ENCODE peak calls at places on chromosomes 11 and 22, in seven cellular contexts. M is endothelial cell of umbilical vein, V is breast epithelium, J is tibial nerve, B is heart left ventricle, E is spleen, D is upper lobe of left lung. Q is an unnamed sample.

GRCh38 chr11:92735039-92735438 is 234.4 kb upstream of the MTNR1B start:
- DNase-seq in M (no peak), V (no peak), J (no peak), B (no peak), E (no peak), D (no peak), Q (no peak)

GRCh38 chr11:131025020-131025419 is 108.7 kb upstream of the SNX19 start:
- DNase-seq in M (no peak), V (no peak), J (no peak), B (no peak), E (no peak), D (no peak), Q (no peak)

GRCh38 chr11:18650859-18651557 is 16.9 kb upstream of the SPTY2D1 start:
- DNase-seq in M (peak), V (no peak), J (no peak), B (no peak), E (no peak), D (peak), Q (peak)

GRCh38 chr11:16225623-16226022 is 130.7 kb downstream of the SOX6 start:
- DNase-seq in M (no peak), V (no peak), J (no peak), B (no peak), E (no peak), D (no peak), Q (no peak)

GRCh38 chr11:23564370-23564769 is 704.1 kb upstream of the CCDC179 start:
- DNase-seq in M (no peak), V (no peak), J (no peak), B (no peak), E (no peak), D (no peak), Q (no peak)

GRCh38 chr11:12657336-12657735 is 16.9 kb upstream of the TEAD1 start:
- DNase-seq in M (no peak), V (no peak), J (no peak), B (no peak), E (no peak), D (no peak), Q (no peak)

GRCh38 chr11:10388096-10388495 is 67.0 kb upstream of the AMPD3 start:
- DNase-seq in M (no peak), V (no peak), J (no peak), B (no peak), E (no peak), D (no peak), Q (no peak)

GRCh38 chr11:2587132-2587930 is 112.5 kb downstream of the KCNQ1OT1 start:
- DNase-seq in M (no peak), V (peak), J (no peak), B (peak), E (peak), D (peak), Q (no peak)

GRCh38 chr11:111282663-111283062 is 15.7 kb upstream of the POU2AF3 start:
- DNase-seq in M (no peak), V (no peak), J (no peak), B (no peak), E (no peak), D (no peak), Q (no peak)

GRCh38 chr22:33923033-33923432 is 2.8 kb upstream of the LARGE1 start:
- DNase-seq in M (no peak), V (no peak), J (no peak), B (no peak), E (no peak), D (no peak), Q (no peak)

GRCh38 chr22:37571258-37571991 is 8.5 kb downstream of the LGALS2 start:
- DNase-seq in M (no peak), V (no peak), J (no peak), B (no peak), E (no peak), D (no peak), Q (peak)

GRCh38 chr11:124754309-124754708 is 2.3 kb upstream of the VSIG2 start:
- DNase-seq in M (peak), V (no peak), J (no peak), B (no peak), E (no peak), D (no peak), Q (no peak)

GRCh38 chr11:33767624-33768023 is 6.7 kb downstream of the FBXO3 start:
- DNase-seq in M (no peak), V (no peak), J (no peak), B (no peak), E (no peak), D (no peak), Q (no peak)

GRCh38 chr11:111749646-111750045 is 16.5 kb downstream of the PPP2R1B start:
- DNase-seq in M (no peak), V (no peak), J (no peak), B (no peak), E (no peak), D (no peak), Q (no peak)

GRCh38 chr22:20131593-20131855 is at the start of gene ZDHHC8:
- DNase-seq in M (no peak), V (no peak), J (no peak), B (no peak), E (peak), D (peak), Q (no peak)

GRCh38 chr11:31141804-31142203 is 227.7 kb downstream of the DCDC1 start:
- DNase-seq in M (no peak), V (no peak), J (no peak), B (no peak), E (no peak), D (no peak), Q (no peak)

GRCh38 chr11:69828971-69829344 is 9.7 kb upstream of the FGF3 start:
- DNase-seq in M (no peak), V (no peak), J (no peak), B (no peak), E (peak), D (no peak), Q (no peak)

GRCh38 chr11:70174846-70175764 is 28.0 kb upstream of the FADD start:
- DNase-seq in M (peak), V (peak), J (no peak), B (no peak), E (no peak), D (no peak), Q (no peak)

GRCh38 chr11:85974126-85974525 is 94.8 kb downstream of the PICALM start:
- DNase-seq in M (no peak), V (no peak), J (no peak), B (no peak), E (no peak), D (no peak), Q (peak)

GRCh38 chr22:24391836-24392217 is 35.6 kb upstream of the ADORA2A start:
- DNase-seq in M (peak), V (no peak), J (no peak), B (no peak), E (no peak), D (no peak), Q (no peak)

GRCh38 chr22:25039754-25040153 is 87.2 kb downstream of the KIAA1671 start:
- DNase-seq in M (no peak), V (no peak), J (no peak), B (no peak), E (no peak), D (no peak), Q (no peak)

GRCh38 chr11:12175694-12176241 is 65.4 kb downstream of the MICAL2 start:
- DNase-seq in M (peak), V (no peak), J (no peak), B (no peak), E (no peak), D (no peak), Q (no peak)

DNA sequence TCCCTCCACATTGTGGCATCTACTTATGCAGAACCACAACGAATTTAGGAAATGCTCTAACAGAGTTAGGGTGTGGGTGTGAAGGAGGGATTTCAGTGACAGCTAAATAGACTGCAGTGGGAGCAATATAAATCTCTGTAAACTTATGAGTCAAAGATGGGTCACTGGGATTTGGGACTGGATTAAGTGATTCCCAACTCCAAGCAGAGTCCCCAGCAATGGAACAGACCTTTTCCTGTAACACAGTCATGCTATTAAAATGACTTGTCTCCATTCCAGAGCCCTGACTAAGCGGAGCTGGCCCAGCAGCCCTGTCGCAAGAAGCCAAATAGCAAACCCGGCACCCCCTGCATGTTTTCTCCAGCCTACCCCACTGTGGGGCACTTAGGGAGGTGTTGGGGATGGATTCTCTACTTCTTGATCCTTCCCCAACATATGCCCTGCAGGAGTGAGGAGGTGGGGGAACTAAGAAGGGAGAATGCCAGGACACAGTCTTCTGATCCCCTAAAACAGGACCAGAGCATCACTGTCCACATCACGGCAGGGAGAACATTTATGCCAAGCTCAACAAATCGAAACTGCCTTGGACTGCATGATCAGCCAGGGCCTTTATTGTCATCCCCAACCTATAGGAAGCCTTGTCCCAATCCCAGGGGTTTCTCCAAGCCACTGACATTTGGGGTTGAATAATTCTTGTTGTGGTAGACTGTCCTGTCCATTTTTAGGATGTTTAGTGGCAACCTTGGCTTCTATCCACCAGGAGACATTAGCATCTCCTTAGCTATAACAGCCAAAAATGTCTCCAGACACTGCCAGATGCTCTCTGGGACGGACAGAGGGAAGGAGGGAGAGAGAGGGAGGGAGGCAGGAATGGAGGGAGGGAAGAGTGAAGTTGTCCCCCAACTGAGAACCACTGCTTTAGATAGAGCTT is 36.9 kb downstream of the RPL27A start:
- DNase-seq in M (peak), V (peak), J (no peak), B (no peak), E (no peak), D (peak), Q (peak)
- H3K27ac ChIP-seq in M (peak), V (peak), J (peak), B (peak), E (peak), D (peak), Q (peak)

DNA sequence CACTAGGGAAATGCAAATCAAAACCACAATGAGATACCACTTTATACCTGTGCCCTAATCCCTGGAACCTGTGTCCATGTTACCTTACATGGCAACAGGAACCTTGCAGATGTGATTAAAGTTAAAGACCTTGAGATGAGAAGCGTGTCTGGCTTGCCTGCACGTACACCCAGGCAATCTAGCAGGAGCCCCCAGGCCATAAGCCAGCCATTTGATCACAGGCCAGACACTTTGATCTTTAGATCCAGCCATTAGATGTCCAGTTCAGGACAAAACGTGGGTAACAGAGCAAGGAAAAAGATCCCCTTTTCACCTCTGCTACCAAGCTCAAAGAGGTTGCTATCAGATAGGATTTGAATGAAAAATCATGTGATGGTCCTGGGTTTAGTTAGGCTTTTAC is 378.8 kb downstream of the BUD13 start:
- DNase-seq in M (no peak), V (no peak), J (no peak), B (no peak), E (no peak), D (no peak), Q (no peak)
- TF ChIP-seq POLR2A in M (no peak), V (no peak), J (no peak), B (no peak), E (no peak), D (no peak), Q (no peak)

GRCh38 chr11:925496-926301 is at the start of gene AP2A2:
- DNase-seq in M (peak), V (peak), J (peak), B (peak), E (peak), D (peak), Q (peak)

GRCh38 chr11:925158-925495 is 543 bp upstream of the AP2A2 start:
- DNase-seq in M (no peak), V (no peak), J (no peak), B (peak), E (no peak), D (no peak), Q (peak)

GRCh38 chr11:926341-926916 is 759 bp downstream of the AP2A2 start:
- DNase-seq in M (peak), V (no peak), J (no peak), B (peak), E (no peak), D (peak), Q (peak)

GRCh38 chr11:923691-924405 is 1.8 kb upstream of the AP2A2 start:
- DNase-seq in M (no peak), V (no peak), J (no peak), B (peak), E (no peak), D (no peak), Q (no peak)

DNA sequence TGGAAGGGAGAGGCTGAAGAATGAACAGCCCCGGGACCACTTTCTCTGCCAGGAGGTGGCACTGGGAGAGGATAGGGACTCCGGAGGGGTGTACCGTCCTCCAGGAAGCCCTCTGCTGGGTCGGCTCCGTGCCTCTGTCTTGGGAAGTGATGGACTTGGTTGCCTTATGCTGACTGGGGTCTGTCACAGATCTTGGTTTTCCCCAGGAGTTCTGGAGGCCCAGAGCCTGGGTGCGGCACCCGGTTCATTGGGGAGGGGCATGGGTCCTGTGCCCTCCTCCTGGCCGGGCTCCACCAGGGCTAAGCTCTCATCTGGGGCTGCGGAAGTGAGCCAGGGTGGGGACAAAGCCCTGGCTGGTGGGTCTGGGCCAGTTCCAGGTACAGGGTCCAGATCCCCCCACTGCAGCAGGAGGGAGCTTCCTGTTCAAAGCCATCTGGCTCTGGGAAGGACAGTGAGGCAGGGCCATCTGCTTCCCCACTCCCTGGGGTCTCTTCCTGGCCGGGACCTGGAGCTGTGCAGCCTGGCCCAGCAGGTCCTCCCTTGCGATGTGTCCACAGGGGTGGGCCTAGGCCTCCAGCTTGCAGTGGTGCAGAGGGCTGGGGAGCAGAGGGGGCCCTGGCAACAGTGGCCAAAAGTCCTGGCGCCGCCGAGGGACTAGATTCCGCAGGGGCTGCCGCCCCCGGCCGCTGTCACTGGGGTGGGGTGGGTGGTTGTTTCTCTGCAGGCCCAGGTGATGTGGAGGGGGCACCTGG is 1.1 kb upstream of the AP2A2 start:
- DNase-seq in M (no peak), V (no peak), J (no peak), B (peak), E (no peak), D (no peak), Q (no peak)
- H3K4me3 ChIP-seq in M (no peak), V (peak), J (no peak), B (peak), E (peak), D (peak), Q (no peak)

GRCh38 chr11:126186031-126186698 is 25.3 kb downstream of the RPUSD4 start:
- DNase-seq in M (no peak), V (no peak), J (no peak), B (peak), E (peak), D (no peak), Q (no peak)

GRCh38 chr11:126189109-126189929 is 22.1 kb downstream of the RPUSD4 start:
- DNase-seq in M (no peak), V (no peak), J (no peak), B (no peak), E (peak), D (no peak), Q (no peak)

GRCh38 chr11:126188332-126189108 is 22.9 kb downstream of the RPUSD4 start:
- DNase-seq in M (no peak), V (no peak), J (no peak), B (no peak), E (peak), D (no peak), Q (no peak)

GRCh38 chr11:126185200-126186030 is 26.0 kb downstream of the RPUSD4 start:
- DNase-seq in M (no peak), V (no peak), J (no peak), B (no peak), E (peak), D (no peak), Q (no peak)

GRCh38 chr11:126186708-126187481 is 24.6 kb downstream of the RPUSD4 start:
- DNase-seq in M (no peak), V (no peak), J (no peak), B (no peak), E (peak), D (no peak), Q (no peak)
- H3K27ac ChIP-seq in M (no peak), V (no peak), J (no peak), B (no peak), E (no peak), D (no peak), Q (no peak)

GRCh38 chr11:65558785-65559509 is 788 bp upstream of the LTBP3 start:
- DNase-seq in M (peak), V (no peak), J (no peak), B (peak), E (peak), D (no peak), Q (peak)
- TF ChIP-seq POLR2A in M (no peak), V (no peak), J (no peak), B (no peak), E (no peak), D (no peak), Q (no peak)

DNA sequence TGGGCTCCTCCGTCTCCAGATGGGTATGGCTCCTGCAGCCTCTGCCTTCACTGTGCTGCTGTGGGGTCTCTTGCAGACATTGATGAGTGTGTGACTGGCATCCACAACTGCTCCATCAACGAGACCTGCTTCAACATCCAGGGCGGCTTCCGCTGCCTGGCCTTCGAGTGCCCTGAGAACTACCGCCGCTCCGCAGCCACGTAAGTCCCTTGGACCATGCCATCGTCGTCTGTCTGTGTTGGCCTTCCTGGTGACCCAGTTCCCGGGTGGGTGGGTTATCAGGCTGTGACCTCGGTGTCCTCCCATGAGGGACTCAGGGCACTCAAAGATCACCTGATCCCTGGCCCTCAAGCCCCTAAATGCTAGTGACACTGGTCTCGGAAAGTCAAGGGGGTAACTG is 47.7 kb downstream of the FBLN1 start:
- DNase-seq in M (no peak), V (no peak), J (no peak), B (no peak), E (no peak), D (no peak), Q (no peak)
- H3K4me3 ChIP-seq in M (no peak), V (no peak), J (no peak), B (no peak), E (no peak), D (no peak), Q (no peak)

GRCh38 chr22:46776486-46776826 is 14.0 kb downstream of the TBC1D22A start:
- DNase-seq in M (no peak), V (no peak), J (no peak), B (no peak), E (peak), D (no peak), Q (peak)

GRCh38 chr22:46776876-46777608 is 14.6 kb downstream of the TBC1D22A start:
- DNase-seq in M (no peak), V (no peak), J (no peak), B (no peak), E (peak), D (no peak), Q (no peak)

GRCh38 chr22:46775789-46776485 is 13.5 kb downstream of the TBC1D22A start:
- DNase-seq in M (no peak), V (no peak), J (no peak), B (no peak), E (peak), D (no peak), Q (no peak)

GRCh38 chr22:46774456-46775363 is 12.3 kb downstream of the TBC1D22A start:
- DNase-seq in M (no peak), V (no peak), J (no peak), B (no peak), E (peak), D (no peak), Q (no peak)

DNA sequence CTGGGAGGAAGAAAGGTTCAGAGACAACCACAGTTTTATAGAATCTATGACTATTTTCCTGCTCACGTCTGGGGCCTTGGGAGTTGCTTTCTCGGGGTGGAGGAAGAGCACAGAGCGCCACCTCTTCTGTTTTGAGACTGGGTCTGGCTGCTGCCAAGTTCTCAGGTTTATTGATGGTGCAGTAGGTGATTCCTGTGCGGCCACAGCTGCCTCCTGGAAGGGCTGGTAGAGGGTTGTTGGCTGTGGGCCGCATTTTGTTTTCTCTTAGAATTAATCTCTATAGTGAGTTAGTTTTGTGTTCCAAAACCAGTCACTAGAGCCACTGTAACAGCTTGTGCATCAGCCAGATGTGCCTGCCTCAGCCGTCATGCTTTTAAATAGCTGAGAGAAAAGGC is 12.9 kb downstream of the TBC1D22A start:
- DNase-seq in M (no peak), V (no peak), J (no peak), B (no peak), E (peak), D (no peak), Q (no peak)
- H3K27ac ChIP-seq in M (no peak), V (peak), J (peak), B (peak), E (peak), D (peak), Q (peak)

GRCh38 chr11:44680982-44681597 is 45.7 kb upstream of the TSPAN18 start:
- DNase-seq in M (no peak), V (no peak), J (no peak), B (no peak), E (no peak), D (no peak), Q (no peak)
- TF ChIP-seq POLR2A in M (no peak), V (no peak), J (no peak), B (no peak), E (no peak), D (no peak), Q (no peak)

GRCh38 chr22:36164621-36165020 is 4.1 kb upstream of the APOL3 start:
- DNase-seq in M (no peak), V (no peak), J (no peak), B (no peak), E (no peak), D (peak), Q (no peak)

GRCh38 chr22:36163497-36163896 is 2.9 kb upstream of the APOL3 start:
- DNase-seq in M (no peak), V (no peak), J (no peak), B (no peak), E (no peak), D (peak), Q (no peak)

GRCh38 chr22:36156515-36157419 is 3.8 kb downstream of the APOL3 start:
- DNase-seq in M (peak), V (peak), J (peak), B (peak), E (peak), D (peak), Q (peak)

GRCh38 chr22:36162127-36163034 is 1.8 kb upstream of the APOL3 start:
- DNase-seq in M (no peak), V (no peak), J (no peak), B (no peak), E (no peak), D (peak), Q (no peak)

GRCh38 chr22:36160499-36160942 is at the start of gene APOL3:
- DNase-seq in M (peak), V (peak), J (peak), B (peak), E (peak), D (peak), Q (peak)
- H3K4me3 ChIP-seq in M (no peak), V (peak), J (peak), B (peak), E (peak), D (peak), Q (no peak)

Q was measured in adrenal gland.